ENCODE peak calls at places on chromosomes 13 and 19, in six cellular contexts. R is endodermal cell; N is neuronal stem cell; X is MV-4-11; P is psoas muscle; F is activated CD4-positive, alpha-beta T cell treated with anti-CD3 and anti-CD28 coated beads, Interleukin-2, amount 50 U/mL, for 1 hour. E is an unnamed sample.

GRCh38 chr19:13841339-13842293 is 35.3 kb upstream of the NANOS3 start:
- DNase-seq in R (peak), N (no peak), X (peak), P (peak), F (peak), E (peak)

GRCh38 chr19:869245-870177 is 10.0 kb downstream of the CFD start:
- DNase-seq in R (peak), N (no peak), X (peak), P (peak), F (no peak), E (peak)

GRCh38 chr19:11261431-11261901 is 858 bp downstream of the DOCK6 start:
- DNase-seq in R (peak), N (no peak), X (no peak), P (no peak), F (no peak), E (no peak)

GRCh38 chr19:15331419-15332310 is 674 bp downstream of the BRD4 start:
- DNase-seq in R (peak), N (peak), X (peak), P (peak), F (peak), E (peak)

GRCh38 chr19:42185281-42185680 is 32.2 kb downstream of the DEDD2 start:
- DNase-seq in R (no peak), N (no peak), X (peak), P (no peak), F (no peak), E (no peak)

GRCh38 chr13:97226013-97226412 is 3.9 kb downstream of the MBNL2 start:
- DNase-seq in R (peak), N (no peak), X (no peak), P (no peak), F (no peak), E (no peak)

GRCh38 chr13:51152713-51153112 is 41.6 kb upstream of the C13orf42 start:
- DNase-seq in R (peak), N (no peak), X (peak), P (no peak), F (no peak), E (no peak)

GRCh38 chr19:35223084-35223790 is 5.3 kb downstream of the FAM187B start:
- DNase-seq in R (no peak), N (no peak), X (peak), P (no peak), F (no peak), E (no peak)

GRCh38 chr19:51959791-51960190 is 26.8 kb downstream of the ZNF350 start:
- DNase-seq in R (no peak), N (no peak), X (no peak), P (no peak), F (no peak), E (no peak)